ENCODE peak calls at places on chromosomes 3 and 15, in five cellular contexts. One of them, this sample, is unnamed.

GRCh38 chr15:70906842-70907241 is 14.2 kb downstream of the LRRC49 start:
- DNase-seq in mesenteric fat pad: no peak
- DNase-seq in neuronal stem cell: no peak
- DNase-seq in activated gamma-delta T cell treated with anti-CD3 and anti-CD28 coated beads, Interleukin-2, amount 50 U/mL, for 16 hours: no peak
- DNase-seq in endodermal cell: peak
- DNase-seq in this sample: no peak

GRCh38 chr3:123527046-123527445 is 57.8 kb downstream of the HACD2 start:
- DNase-seq in mesenteric fat pad: no peak
- DNase-seq in neuronal stem cell: no peak
- DNase-seq in activated gamma-delta T cell treated with anti-CD3 and anti-CD28 coated beads, Interleukin-2, amount 50 U/mL, for 16 hours: no peak
- DNase-seq in endodermal cell: no peak
- DNase-seq in this sample: no peak

GRCh38 chr3:20080956-20081554 is 40.8 kb downstream of the KAT2B start:
- DNase-seq in mesenteric fat pad: no peak
- DNase-seq in neuronal stem cell: no peak
- DNase-seq in activated gamma-delta T cell treated with anti-CD3 and anti-CD28 coated beads, Interleukin-2, amount 50 U/mL, for 16 hours: no peak
- DNase-seq in endodermal cell: no peak
- DNase-seq in this sample: peak

GRCh38 chr15:48889925-48890324 is 12.0 kb downstream of the EID1 start:
- DNase-seq in mesenteric fat pad: no peak
- DNase-seq in neuronal stem cell: no peak
- DNase-seq in activated gamma-delta T cell treated with anti-CD3 and anti-CD28 coated beads, Interleukin-2, amount 50 U/mL, for 16 hours: no peak
- DNase-seq in endodermal cell: no peak
- DNase-seq in this sample: no peak

GRCh38 chr15:84715442-84716035 is 400 bp downstream of the SEC11A start:
- DNase-seq in mesenteric fat pad: no peak
- DNase-seq in neuronal stem cell: no peak
- DNase-seq in activated gamma-delta T cell treated with anti-CD3 and anti-CD28 coated beads, Interleukin-2, amount 50 U/mL, for 16 hours: no peak
- DNase-seq in endodermal cell: peak
- DNase-seq in this sample: no peak

GRCh38 chr15:43204016-43204901 is 16.6 kb downstream of the EPB42 start:
- DNase-seq in mesenteric fat pad: no peak
- DNase-seq in neuronal stem cell: no peak
- DNase-seq in activated gamma-delta T cell treated with anti-CD3 and anti-CD28 coated beads, Interleukin-2, amount 50 U/mL, for 16 hours: peak
- DNase-seq in endodermal cell: peak
- DNase-seq in this sample: no peak

GRCh38 chr3:23320586-23321570 is 117.8 kb downstream of the UBE2E2 start:
- DNase-seq in mesenteric fat pad: no peak
- DNase-seq in neuronal stem cell: no peak
- DNase-seq in activated gamma-delta T cell treated with anti-CD3 and anti-CD28 coated beads, Interleukin-2, amount 50 U/mL, for 16 hours: no peak
- DNase-seq in endodermal cell: no peak
- DNase-seq in this sample: no peak

GRCh38 chr15:70492240-70493177 is 270.8 kb downstream of the UACA start:
- DNase-seq in mesenteric fat pad: no peak
- DNase-seq in neuronal stem cell: no peak
- DNase-seq in activated gamma-delta T cell treated with anti-CD3 and anti-CD28 coated beads, Interleukin-2, amount 50 U/mL, for 16 hours: peak
- DNase-seq in endodermal cell: no peak
- DNase-seq in this sample: peak

GRCh38 chr15:78104566-78105500 is 12.5 kb downstream of the SH2D7 start:
- DNase-seq in mesenteric fat pad: no peak
- DNase-seq in neuronal stem cell: no peak
- DNase-seq in activated gamma-delta T cell treated with anti-CD3 and anti-CD28 coated beads, Interleukin-2, amount 50 U/mL, for 16 hours: no peak
- DNase-seq in endodermal cell: no peak
- DNase-seq in this sample: no peak

GRCh38 chr3:41239587-41239986 is 40.3 kb downstream of the CTNNB1 start:
- DNase-seq in mesenteric fat pad: no peak
- DNase-seq in neuronal stem cell: no peak
- DNase-seq in activated gamma-delta T cell treated with anti-CD3 and anti-CD28 coated beads, Interleukin-2, amount 50 U/mL, for 16 hours: no peak
- DNase-seq in endodermal cell: no peak
- DNase-seq in this sample: no peak

GRCh38 chr3:75192065-75192658 is 472.0 kb upstream of the FRG2C start:
- DNase-seq in mesenteric fat pad: no peak
- DNase-seq in neuronal stem cell: peak
- DNase-seq in activated gamma-delta T cell treated with anti-CD3 and anti-CD28 coated beads, Interleukin-2, amount 50 U/mL, for 16 hours: peak
- DNase-seq in endodermal cell: peak
- DNase-seq in this sample: no peak

This sample was measured in natural killer cell treated with Interleukin-12 subunit alpha and Interleukin-12 subunit beta and Interleukin-15 and Interleukin-18, amount 100 ng/mL, for 72 hours.